ENCODE peak calls at places on chromosomes 13 and 19, in seven cellular contexts. One of them, this sample, is unnamed.

GRCh38 chr19:3058009-3058820 is 4.1 kb downstream of the TLE5 start:
- DNase-seq in esophagus squamous epithelium: no peak
- DNase-seq in A549: no peak
- DNase-seq in ovary: no peak
- DNase-seq in uterus: no peak
- DNase-seq in GM12878: no peak
- DNase-seq in right lobe of liver: no peak
- DNase-seq in this sample: no peak

GRCh38 chr13:37288057-37288720 is 182.7 kb upstream of the CSNK1A1L start:
- DNase-seq in esophagus squamous epithelium: no peak
- DNase-seq in A549: no peak
- DNase-seq in ovary: no peak
- DNase-seq in uterus: no peak
- DNase-seq in GM12878: no peak
- DNase-seq in right lobe of liver: no peak
- DNase-seq in this sample: no peak

GRCh38 chr13:32214073-32214472 is 101.1 kb downstream of the ZAR1L start:
- DNase-seq in esophagus squamous epithelium: no peak
- DNase-seq in A549: no peak
- DNase-seq in ovary: no peak
- DNase-seq in uterus: no peak
- DNase-seq in GM12878: no peak
- DNase-seq in right lobe of liver: no peak
- DNase-seq in this sample: no peak

GRCh38 chr13:41241626-41242025 is 21.8 kb downstream of the MTRF1 start:
- DNase-seq in esophagus squamous epithelium: no peak
- DNase-seq in A549: no peak
- DNase-seq in ovary: no peak
- DNase-seq in uterus: no peak
- DNase-seq in GM12878: no peak
- DNase-seq in right lobe of liver: no peak
- DNase-seq in this sample: no peak

GRCh38 chr13:69999875-70000274 is 107.8 kb upstream of the ATXN8OS start:
- DNase-seq in esophagus squamous epithelium: no peak
- DNase-seq in A549: no peak
- DNase-seq in ovary: no peak
- DNase-seq in uterus: no peak
- DNase-seq in GM12878: no peak
- DNase-seq in right lobe of liver: no peak
- DNase-seq in this sample: no peak

GRCh38 chr13:101272886-101273285 is 143.4 kb downstream of the NALCN start:
- DNase-seq in esophagus squamous epithelium: no peak
- DNase-seq in A549: no peak
- DNase-seq in ovary: no peak
- DNase-seq in uterus: no peak
- DNase-seq in GM12878: no peak
- DNase-seq in right lobe of liver: no peak
- DNase-seq in this sample: no peak

GRCh38 chr19:18338471-18339001 is 1.9 kb upstream of the PGPEP1 start:
- DNase-seq in esophagus squamous epithelium: no peak
- DNase-seq in A549: no peak
- DNase-seq in ovary: no peak
- DNase-seq in uterus: no peak
- DNase-seq in GM12878: no peak
- DNase-seq in right lobe of liver: no peak
- DNase-seq in this sample: peak; percentile 26

GRCh38 chr13:54709546-54709945 is 1680.9 kb downstream of the OLFM4 start:
- DNase-seq in esophagus squamous epithelium: no peak
- DNase-seq in A549: no peak
- DNase-seq in ovary: no peak
- DNase-seq in uterus: no peak
- DNase-seq in GM12878: no peak
- DNase-seq in right lobe of liver: no peak
- DNase-seq in this sample: no peak

GRCh38 chr19:8577247-8577646 is at the start of gene MYO1F:
- DNase-seq in esophagus squamous epithelium: no peak
- DNase-seq in A549: no peak
- DNase-seq in ovary: no peak
- DNase-seq in uterus: no peak
- DNase-seq in GM12878: no peak
- DNase-seq in right lobe of liver: peak; percentile 71
- DNase-seq in this sample: peak; percentile 8

GRCh38 chr19:37309834-37310575 is 60.9 kb upstream of the ZNF527 start:
- DNase-seq in esophagus squamous epithelium: no peak
- DNase-seq in A549: peak; percentile 42
- DNase-seq in ovary: no peak
- DNase-seq in uterus: no peak
- DNase-seq in GM12878: no peak
- DNase-seq in right lobe of liver: no peak
- DNase-seq in this sample: no peak

GRCh38 chr19:13459351-13459750 is 46.9 kb downstream of the CACNA1A start:
- DNase-seq in esophagus squamous epithelium: no peak
- DNase-seq in A549: no peak
- DNase-seq in ovary: no peak
- DNase-seq in uterus: no peak
- DNase-seq in GM12878: no peak
- DNase-seq in right lobe of liver: no peak
- DNase-seq in this sample: no peak

GRCh38 chr19:40780582-40780981 is 2.5 kb downstream of the RAB4B start:
- DNase-seq in esophagus squamous epithelium: no peak
- DNase-seq in A549: no peak
- DNase-seq in ovary: no peak
- DNase-seq in uterus: no peak
- DNase-seq in GM12878: no peak
- DNase-seq in right lobe of liver: no peak
- DNase-seq in this sample: no peak

GRCh38 chr19:40778865-40779284 is 828 bp downstream of the RAB4B start:
- DNase-seq in esophagus squamous epithelium: no peak
- DNase-seq in A549: no peak
- DNase-seq in ovary: no peak
- DNase-seq in uterus: no peak
- DNase-seq in GM12878: no peak
- DNase-seq in right lobe of liver: no peak
- DNase-seq in this sample: no peak

GRCh38 chr19:40778045-40778864 is at the start of gene RAB4B:
- DNase-seq in esophagus squamous epithelium: peak; percentile 98
- DNase-seq in A549: peak; percentile 100
- DNase-seq in ovary: peak; percentile 100
- DNase-seq in uterus: peak; percentile 100
- DNase-seq in GM12878: peak; percentile 99
- DNase-seq in right lobe of liver: peak; percentile 100
- DNase-seq in this sample: peak; percentile 100

GRCh38 chr19:40783711-40784110 is 5.7 kb downstream of the RAB4B start:
- DNase-seq in esophagus squamous epithelium: no peak
- DNase-seq in A549: no peak
- DNase-seq in ovary: no peak
- DNase-seq in uterus: no peak
- DNase-seq in GM12878: no peak
- DNase-seq in right lobe of liver: no peak
- DNase-seq in this sample: no peak

DNA sequence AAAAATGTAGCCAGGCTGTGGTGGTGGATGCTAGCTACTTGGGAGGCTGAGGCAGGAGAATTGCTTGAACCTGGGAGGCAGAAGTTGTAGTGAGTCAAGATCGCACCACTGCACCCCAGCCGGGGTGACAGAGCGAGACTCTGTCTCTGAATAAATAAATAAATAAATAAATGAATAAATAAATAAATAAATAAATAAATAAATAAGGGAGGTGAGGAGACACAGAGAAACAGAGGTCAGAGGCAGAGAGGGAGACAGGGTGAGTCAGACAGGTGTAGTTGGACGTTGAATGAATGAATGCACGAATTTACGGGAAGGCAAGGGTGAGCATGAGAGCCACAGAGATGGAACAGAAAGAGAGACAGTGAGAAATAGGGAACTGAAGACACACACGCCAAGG is 3.1 kb downstream of the RAB4B start:
- DNase-seq in esophagus squamous epithelium: no peak
- DNase-seq in A549: no peak
- DNase-seq in ovary: no peak
- DNase-seq in uterus: no peak
- DNase-seq in GM12878: no peak
- DNase-seq in right lobe of liver: no peak
- DNase-seq in this sample: no peak
- H3K4me1 ChIP-seq in esophagus squamous epithelium: peaks cover 16% of the 10 kb centered on the region
- H3K4me1 ChIP-seq in A549: peaks cover 14% of the 10 kb centered on the region
- H3K4me1 ChIP-seq in ovary: peaks cover 8% of the 10 kb centered on the region
- H3K4me1 ChIP-seq in uterus: no peaks in the 10 kb centered on the region
- H3K4me1 ChIP-seq in GM12878: peaks cover 32% of the 10 kb centered on the region
- H3K4me1 ChIP-seq in right lobe of liver: no peaks in the 10 kb centered on the region
- H3K4me1 ChIP-seq in this sample: peaks cover 12% of the 10 kb centered on the region

GRCh38 chr13:33351324-33351723 is 65.8 kb upstream of the STARD13 start:
- DNase-seq in esophagus squamous epithelium: no peak
- DNase-seq in A549: peak; percentile 25
- DNase-seq in ovary: no peak
- DNase-seq in uterus: no peak
- DNase-seq in GM12878: no peak
- DNase-seq in right lobe of liver: no peak
- DNase-seq in this sample: peak; percentile 21
- TF ChIP-seq POLR2A in esophagus squamous epithelium: no peak
- TF ChIP-seq POLR2A in A549: no peak
- TF ChIP-seq POLR2A in ovary: no peak
- TF ChIP-seq POLR2A in uterus: no peak
- TF ChIP-seq POLR2A in GM12878: no peak
- TF ChIP-seq POLR2A in right lobe of liver: peak; percentile 43
- TF ChIP-seq POLR2A in this sample: peak; percentile 54

GRCh38 chr13:74073231-74073630 is 61.0 kb downstream of the KLF12 start:
- DNase-seq in esophagus squamous epithelium: no peak
- DNase-seq in A549: no peak
- DNase-seq in ovary: no peak
- DNase-seq in uterus: no peak
- DNase-seq in GM12878: no peak
- DNase-seq in right lobe of liver: no peak
- DNase-seq in this sample: no peak
- H3K4me1 ChIP-seq in esophagus squamous epithelium: no peaks in the 10 kb centered on the region
- H3K4me1 ChIP-seq in A549: no peaks in the 10 kb centered on the region
- H3K4me1 ChIP-seq in ovary: peaks cover 6% of the 10 kb centered on the region
- H3K4me1 ChIP-seq in uterus: no peaks in the 10 kb centered on the region
- H3K4me1 ChIP-seq in GM12878: peaks cover 5% of the 10 kb centered on the region
- H3K4me1 ChIP-seq in right lobe of liver: no peaks in the 10 kb centered on the region
- H3K4me1 ChIP-seq in this sample: no peaks in the 10 kb centered on the region

GRCh38 chr13:111114362-111115050 is 604 bp upstream of the ARHGEF7 start:
- DNase-seq in esophagus squamous epithelium: no peak
- DNase-seq in A549: no peak
- DNase-seq in ovary: peak; percentile 56
- DNase-seq in uterus: peak; percentile 51
- DNase-seq in GM12878: no peak
- DNase-seq in right lobe of liver: no peak
- DNase-seq in this sample: peak; percentile 29
- TF ChIP-seq POLR2A in esophagus squamous epithelium: peak; percentile 36
- TF ChIP-seq POLR2A in A549: no peak
- TF ChIP-seq POLR2A in ovary: peak; percentile 37
- TF ChIP-seq POLR2A in uterus: peak; percentile 46
- TF ChIP-seq POLR2A in GM12878: no peak
- TF ChIP-seq POLR2A in right lobe of liver: no peak
- TF ChIP-seq POLR2A in this sample: no peak

GRCh38 chr13:98483636-98484288 is 93.1 kb downstream of the STK24 start:
- DNase-seq in esophagus squamous epithelium: no peak
- DNase-seq in A549: no peak
- DNase-seq in ovary: no peak
- DNase-seq in uterus: no peak
- DNase-seq in GM12878: no peak
- DNase-seq in right lobe of liver: no peak
- DNase-seq in this sample: no peak
- H3K4me1 ChIP-seq in esophagus squamous epithelium: peaks cover 61% of the 10 kb centered on the region
- H3K4me1 ChIP-seq in A549: peaks cover 67% of the 10 kb centered on the region
- H3K4me1 ChIP-seq in ovary: peaks cover 29% of the 10 kb centered on the region
- H3K4me1 ChIP-seq in uterus: peaks cover 20% of the 10 kb centered on the region
- H3K4me1 ChIP-seq in GM12878: peaks cover 75% of the 10 kb centered on the region
- H3K4me1 ChIP-seq in right lobe of liver: peaks cover 13% of the 10 kb centered on the region
- H3K4me1 ChIP-seq in this sample: peaks cover 40% of the 10 kb centered on the region